ENCODE peak calls at places on chromosomes 7 and 10, in six cellular contexts. One of them, this sample, is unnamed.

GRCh38 chr10:120962386-120963052 is 111.4 kb downstream of the WDR11 start:
- DNase-seq in suprapubic skin: no peak
- DNase-seq in A549: no peak
- DNase-seq in Peyer's patch: no peak
- DNase-seq in testis: no peak
- DNase-seq in GM12891: no peak
- DNase-seq in this sample: no peak

GRCh38 chr7:5831196-5831595 is 49.4 kb upstream of the OCM start:
- DNase-seq in Peyer's patch: no peak
- DNase-seq in A549: no peak
- DNase-seq in testis: peak
- DNase-seq in GM12891: no peak
- DNase-seq in suprapubic skin: no peak
- DNase-seq in this sample: no peak

GRCh38 chr10:28738200-28738599 is 60.9 kb downstream of the BAMBI start:
- DNase-seq in suprapubic skin: no peak
- DNase-seq in GM12891: no peak
- DNase-seq in Peyer's patch: no peak
- DNase-seq in testis: no peak
- DNase-seq in A549: no peak
- DNase-seq in this sample: no peak

GRCh38 chr10:17527530-17528146 is 73.2 kb upstream of the ST8SIA6 start:
- DNase-seq in testis: no peak
- DNase-seq in Peyer's patch: no peak
- DNase-seq in suprapubic skin: no peak
- DNase-seq in GM12891: no peak
- DNase-seq in A549: peak
- DNase-seq in this sample: no peak

GRCh38 chr7:142880886-142881505 is 4.5 kb downstream of the TRPV6 start:
- DNase-seq in A549: peak
- DNase-seq in GM12891: peak
- DNase-seq in suprapubic skin: no peak
- DNase-seq in testis: peak
- DNase-seq in Peyer's patch: no peak
- DNase-seq in this sample: peak

GRCh38 chr7:80335473-80336232 is 176.2 kb downstream of the GNAT3 start:
- DNase-seq in A549: no peak
- DNase-seq in Peyer's patch: no peak
- DNase-seq in suprapubic skin: no peak
- DNase-seq in testis: peak
- DNase-seq in GM12891: no peak
- DNase-seq in this sample: no peak

GRCh38 chr10:29098423-29098822 is 190.4 kb upstream of the LYZL1 start:
- DNase-seq in suprapubic skin: no peak
- DNase-seq in Peyer's patch: no peak
- DNase-seq in A549: no peak
- DNase-seq in testis: no peak
- DNase-seq in GM12891: no peak
- DNase-seq in this sample: no peak

GRCh38 chr10:124573726-124574455 is 112.3 kb downstream of the LHPP start:
- DNase-seq in GM12891: no peak
- DNase-seq in A549: no peak
- DNase-seq in Peyer's patch: no peak
- DNase-seq in testis: no peak
- DNase-seq in suprapubic skin: no peak
- DNase-seq in this sample: no peak

GRCh38 chr7:102169651-102170416 is 116.8 kb upstream of the SH2B2 start:
- DNase-seq in Peyer's patch: no peak
- DNase-seq in GM12891: no peak
- DNase-seq in A549: no peak
- DNase-seq in testis: no peak
- DNase-seq in suprapubic skin: no peak
- DNase-seq in this sample: no peak

GRCh38 chr7:125084196-125084595 is 154.6 kb upstream of the POT1 start:
- DNase-seq in Peyer's patch: no peak
- DNase-seq in testis: no peak
- DNase-seq in A549: no peak
- DNase-seq in GM12891: no peak
- DNase-seq in suprapubic skin: no peak
- DNase-seq in this sample: no peak

GRCh38 chr7:74542558-74543117 is 88.9 kb downstream of the GTF2IRD1 start:
- DNase-seq in testis: peak
- DNase-seq in A549: no peak
- DNase-seq in suprapubic skin: no peak
- DNase-seq in GM12891: no peak
- DNase-seq in Peyer's patch: no peak
- DNase-seq in this sample: peak

GRCh38 chr7:156612930-156613329 is 27.6 kb upstream of the RNF32 start:
- DNase-seq in Peyer's patch: no peak
- DNase-seq in GM12891: no peak
- DNase-seq in A549: no peak
- DNase-seq in suprapubic skin: no peak
- DNase-seq in testis: no peak
- DNase-seq in this sample: no peak

GRCh38 chr7:126993626-126994213 is 259.0 kb downstream of the GRM8 start:
- DNase-seq in testis: no peak
- DNase-seq in suprapubic skin: no peak
- DNase-seq in A549: no peak
- DNase-seq in Peyer's patch: no peak
- DNase-seq in GM12891: no peak
- DNase-seq in this sample: no peak

GRCh38 chr10:72353028-72353962 is 1.4 kb downstream of the DNAJB12 start:
- DNase-seq in suprapubic skin: no peak
- DNase-seq in A549: peak
- DNase-seq in testis: peak
- DNase-seq in GM12891: no peak
- DNase-seq in Peyer's patch: no peak
- DNase-seq in this sample: no peak

GRCh38 chr10:119541459-119542356 is 811 bp downstream of the RGS10 start:
- DNase-seq in Peyer's patch: no peak
- DNase-seq in suprapubic skin: no peak
- DNase-seq in GM12891: no peak
- DNase-seq in A549: no peak
- DNase-seq in testis: no peak
- DNase-seq in this sample: peak

GRCh38 chr10:36341466-36341865 is 699.4 kb upstream of the FZD8 start:
- DNase-seq in testis: no peak
- DNase-seq in suprapubic skin: no peak
- DNase-seq in A549: no peak
- DNase-seq in GM12891: no peak
- DNase-seq in Peyer's patch: no peak
- DNase-seq in this sample: no peak

GRCh38 chr7:106679153-106679931 is 18.4 kb upstream of the CCDC71L start:
- DNase-seq in GM12891: no peak
- DNase-seq in A549: no peak
- DNase-seq in testis: no peak
- DNase-seq in suprapubic skin: no peak
- DNase-seq in Peyer's patch: no peak
- DNase-seq in this sample: no peak

DNA sequence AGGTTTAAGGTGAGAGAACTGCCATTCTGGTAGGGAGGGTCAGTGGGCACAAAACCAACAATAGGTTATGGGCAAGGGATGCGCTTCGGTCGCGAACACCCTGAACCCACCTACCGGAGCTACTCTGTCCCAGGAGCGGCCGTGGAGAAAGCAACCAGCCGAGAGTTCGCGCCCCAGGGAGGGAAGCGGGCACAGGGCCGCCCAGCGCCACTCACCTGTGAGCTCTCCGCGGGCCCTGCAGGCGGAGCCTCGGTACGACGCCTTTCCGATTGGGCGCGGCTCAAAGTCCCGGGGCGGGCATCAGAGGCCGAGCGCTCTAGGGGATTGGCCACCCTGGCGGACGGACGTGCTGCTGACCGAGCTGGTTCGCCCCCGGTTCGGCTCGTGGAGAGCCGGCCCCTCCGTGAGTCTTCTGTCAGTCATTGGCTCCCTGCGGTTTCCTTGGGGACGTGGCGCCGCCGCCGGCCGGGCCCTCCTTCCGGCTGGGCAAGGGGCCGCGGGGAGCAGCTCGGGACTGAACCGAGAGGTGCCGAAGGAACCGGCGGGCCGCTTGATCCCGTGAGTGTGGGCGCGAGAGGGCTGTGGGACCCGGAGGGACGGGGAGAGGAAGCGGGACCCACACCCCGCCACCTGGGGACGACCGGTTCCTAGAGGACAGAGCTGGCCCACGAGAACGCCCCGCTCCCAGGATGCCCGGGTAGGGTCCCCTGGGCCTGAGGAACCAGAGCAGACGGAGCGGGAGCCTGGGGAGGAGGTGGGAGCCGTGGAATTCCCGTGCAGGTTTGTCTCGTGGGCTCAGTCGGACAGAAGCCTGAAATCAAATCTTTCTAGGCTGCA is at the start of gene ENTPD7:
- DNase-seq in GM12891: peak
- DNase-seq in Peyer's patch: peak
- DNase-seq in suprapubic skin: peak
- DNase-seq in A549: peak
- DNase-seq in testis: peak
- DNase-seq in this sample: peak
- TF ChIP-seq POLR2A in GM12891: no peak
- TF ChIP-seq POLR2A in Peyer's patch: peak
- TF ChIP-seq POLR2A in suprapubic skin: no peak
- TF ChIP-seq POLR2A in A549: peak
- TF ChIP-seq POLR2A in testis: no peak
- TF ChIP-seq POLR2A in this sample: no peak

GRCh38 chr7:69502358-69502757 is 95.9 kb upstream of the AUTS2 start:
- DNase-seq in testis: no peak
- DNase-seq in suprapubic skin: no peak
- DNase-seq in GM12891: no peak
- DNase-seq in A549: no peak
- DNase-seq in Peyer's patch: no peak
- DNase-seq in this sample: no peak
- TF ChIP-seq POLR2A in testis: no peak
- TF ChIP-seq POLR2A in suprapubic skin: no peak
- TF ChIP-seq POLR2A in GM12891: no peak
- TF ChIP-seq POLR2A in A549: no peak
- TF ChIP-seq POLR2A in Peyer's patch: no peak
- TF ChIP-seq POLR2A in this sample: no peak

GRCh38 chr10:6650580-6650979 is 70.5 kb upstream of the PRKCQ start:
- DNase-seq in A549: no peak
- DNase-seq in suprapubic skin: no peak
- DNase-seq in testis: no peak
- DNase-seq in Peyer's patch: no peak
- DNase-seq in GM12891: no peak
- DNase-seq in this sample: no peak
- TF ChIP-seq POLR2A in A549: no peak
- TF ChIP-seq POLR2A in suprapubic skin: no peak
- TF ChIP-seq POLR2A in testis: no peak
- TF ChIP-seq POLR2A in Peyer's patch: no peak
- TF ChIP-seq POLR2A in GM12891: no peak
- TF ChIP-seq POLR2A in this sample: no peak

GRCh38 chr7:1850111-1850975 is 180.3 kb downstream of the ELFN1 start:
- DNase-seq in GM12891: no peak
- DNase-seq in testis: no peak
- DNase-seq in suprapubic skin: peak
- DNase-seq in A549: no peak
- DNase-seq in Peyer's patch: no peak
- DNase-seq in this sample: no peak
- TF ChIP-seq POLR2A in GM12891: no peak
- TF ChIP-seq POLR2A in testis: no peak
- TF ChIP-seq POLR2A in suprapubic skin: no peak
- TF ChIP-seq POLR2A in A549: no peak
- TF ChIP-seq POLR2A in Peyer's patch: no peak
- TF ChIP-seq POLR2A in this sample: no peak

GRCh38 chr7:22117222-22117621 is 171.5 kb upstream of the CDCA7L start:
- DNase-seq in testis: no peak
- DNase-seq in suprapubic skin: no peak
- DNase-seq in GM12891: no peak
- DNase-seq in A549: no peak
- DNase-seq in Peyer's patch: no peak
- DNase-seq in this sample: no peak
- TF ChIP-seq POLR2A in testis: no peak
- TF ChIP-seq POLR2A in suprapubic skin: no peak
- TF ChIP-seq POLR2A in GM12891: no peak
- TF ChIP-seq POLR2A in A549: no peak
- TF ChIP-seq POLR2A in Peyer's patch: no peak
- TF ChIP-seq POLR2A in this sample: no peak

GRCh38 chr10:100009283-100009792 is 409 bp downstream of the DNMBP start:
- DNase-seq in GM12891: no peak
- DNase-seq in Peyer's patch: peak
- DNase-seq in A549: peak
- DNase-seq in testis: peak
- DNase-seq in suprapubic skin: no peak
- DNase-seq in this sample: peak

GRCh38 chr10:100008708-100009282 is 952 bp downstream of the DNMBP start:
- DNase-seq in suprapubic skin: no peak
- DNase-seq in testis: no peak
- DNase-seq in A549: no peak
- DNase-seq in Peyer's patch: no peak
- DNase-seq in GM12891: no peak
- DNase-seq in this sample: no peak

GRCh38 chr10:100007239-100008141 is 2.3 kb downstream of the DNMBP start:
- DNase-seq in GM12891: no peak
- DNase-seq in Peyer's patch: no peak
- DNase-seq in suprapubic skin: no peak
- DNase-seq in A549: no peak
- DNase-seq in testis: no peak
- DNase-seq in this sample: no peak

GRCh38 chr10:100008142-100008522 is 1.6 kb downstream of the DNMBP start:
- DNase-seq in GM12891: no peak
- DNase-seq in suprapubic skin: no peak
- DNase-seq in testis: peak
- DNase-seq in A549: no peak
- DNase-seq in Peyer's patch: no peak
- DNase-seq in this sample: no peak

DNA sequence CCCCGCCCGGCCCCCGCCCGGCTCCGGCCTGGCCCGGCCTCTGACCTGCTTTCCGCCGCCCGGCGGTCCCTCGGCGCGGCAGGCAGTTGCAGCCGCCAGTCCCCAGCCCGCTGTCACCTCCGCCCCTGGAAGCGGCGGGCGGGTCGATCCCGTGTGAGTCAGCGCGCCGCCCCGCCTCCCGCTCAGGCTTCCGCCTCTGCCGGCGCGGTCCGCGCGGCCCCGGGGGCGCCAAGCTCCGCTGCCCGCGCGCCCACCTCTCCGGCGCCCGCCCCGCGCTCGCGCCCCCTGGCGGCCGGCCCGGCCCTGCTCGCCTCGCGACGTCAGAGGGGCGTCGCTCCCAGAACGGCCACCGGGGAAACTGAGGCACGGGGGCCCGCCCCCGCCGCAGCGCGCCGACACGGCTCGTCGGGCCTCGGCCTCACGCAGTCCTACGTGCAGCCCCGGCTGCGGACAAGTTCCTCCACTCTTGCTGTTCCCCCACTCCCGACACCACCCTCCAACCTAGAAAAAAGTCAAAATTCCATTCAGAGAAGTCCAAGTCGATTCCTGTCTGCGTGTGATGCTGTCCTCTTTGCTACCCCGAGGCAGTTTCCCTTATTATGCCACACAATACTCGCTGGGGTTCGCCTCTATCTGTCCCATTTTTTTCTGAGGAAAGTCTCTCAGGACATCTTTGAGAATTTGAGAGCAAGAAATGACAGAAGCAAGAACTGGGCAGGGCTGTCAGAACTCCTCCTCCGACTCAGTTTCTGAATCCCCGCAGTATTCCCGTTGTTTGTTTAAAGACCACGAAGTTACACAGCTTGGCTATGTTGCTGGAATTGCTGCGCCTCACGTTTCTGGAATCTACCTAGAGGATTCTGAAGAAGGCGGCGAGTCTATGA is at the start of gene DNMBP:
- DNase-seq in suprapubic skin: peak
- DNase-seq in testis: peak
- DNase-seq in GM12891: peak
- DNase-seq in A549: peak
- DNase-seq in Peyer's patch: peak
- DNase-seq in this sample: peak
- TF ChIP-seq POLR2A in suprapubic skin: peak
- TF ChIP-seq POLR2A in testis: no peak
- TF ChIP-seq POLR2A in GM12891: no peak
- TF ChIP-seq POLR2A in A549: peak
- TF ChIP-seq POLR2A in Peyer's patch: peak
- TF ChIP-seq POLR2A in this sample: no peak

This sample was measured in stomach.